ENCODE peak calls at places on chromosomes 11 and 22, in five cellular contexts. M is A549; U is caudate nucleus; T is SK-MEL-5; O is naive thymus-derived CD4-positive, alpha-beta T cell. Y is an unnamed sample.

GRCh38 chr11:62137276-62137861 is 13.6 kb downstream of the INCENP start:
- DNase-seq in U (no peak), O (no peak), T (no peak), M (no peak), Y (no peak)

GRCh38 chr11:58965246-58965985 is 26.1 kb downstream of the GLYATL1 start:
- DNase-seq in M (no peak), U (no peak), O (no peak), T (no peak), Y (no peak)

GRCh38 chr22:35376728-35377472 is 4.0 kb upstream of the HMOX1 start:
- DNase-seq in M (peak), T (peak), O (no peak), U (peak), Y (no peak)

GRCh38 chr11:10674440-10674855 is 19.1 kb downstream of the IRAG1 start:
- DNase-seq in T (no peak), U (no peak), O (no peak), M (no peak), Y (no peak)

GRCh38 chr22:38504731-38505594 is 1.1 kb downstream of the DDX17 start:
- DNase-seq in T (peak), U (no peak), M (peak), O (peak), Y (peak)

GRCh38 chr11:16049611-16050010 is 306.7 kb downstream of the SOX6 start:
- DNase-seq in M (no peak), U (no peak), O (no peak), T (no peak), Y (no peak)

GRCh38 chr22:29457730-29458129 is 19.3 kb downstream of the RFPL1 start:
- DNase-seq in U (no peak), M (peak), T (peak), O (no peak), Y (no peak)

GRCh38 chr11:128304666-128305485 is 282.5 kb downstream of the ETS1 start:
- DNase-seq in U (no peak), M (no peak), T (no peak), O (peak), Y (peak)

GRCh38 chr11:119157088-119157487 is 8.2 kb downstream of the ABCG4 start:
- DNase-seq in M (no peak), T (no peak), U (no peak), O (no peak), Y (no peak)

GRCh38 chr11:44623321-44623715 is 57.9 kb downstream of the CD82 start:
- DNase-seq in O (no peak), M (no peak), U (no peak), T (no peak), Y (no peak)

Y was measured in CD4-positive, alpha-beta memory T cell.